ENCODE peak calls at places on chromosomes 16 and 17, in ten cellular contexts. One of them, this sample, is unnamed.

GRCh38 chr17:78284146-78284545 is 52.7 kb downstream of the TMEM235 start:
- DNase-seq in transverse colon: no peak
- DNase-seq in fibroblast of villous mesenchyme: peak; percentile 94
- DNase-seq in fibroblast of mammary gland: peak; percentile 83
- DNase-seq in spleen: no peak
- DNase-seq in heart right ventricle: no peak
- DNase-seq in IMR-90: peak; percentile 63
- DNase-seq in astrocyte: no peak
- DNase-seq in kidney epithelial cell: no peak
- DNase-seq in A549: no peak
- DNase-seq in this sample: no peak

GRCh38 chr16:64880994-64881393 is 240.9 kb downstream of the CDH11 start:
- DNase-seq in fibroblast of mammary gland: peak; percentile 83
- DNase-seq in kidney epithelial cell: peak; percentile 4
- DNase-seq in fibroblast of villous mesenchyme: peak; percentile 31
- DNase-seq in astrocyte: no peak
- DNase-seq in heart right ventricle: no peak
- DNase-seq in IMR-90: peak; percentile 15
- DNase-seq in transverse colon: no peak
- DNase-seq in spleen: no peak
- DNase-seq in A549: no peak
- DNase-seq in this sample: no peak

GRCh38 chr17:17151055-17151454 is 55.1 kb downstream of the PLD6 start:
- DNase-seq in IMR-90: peak; percentile 90
- DNase-seq in fibroblast of mammary gland: peak; percentile 88
- DNase-seq in kidney epithelial cell: peak; percentile 57
- DNase-seq in spleen: no peak
- DNase-seq in A549: peak; percentile 44
- DNase-seq in heart right ventricle: no peak
- DNase-seq in fibroblast of villous mesenchyme: peak; percentile 70
- DNase-seq in transverse colon: no peak
- DNase-seq in astrocyte: peak; percentile 85
- DNase-seq in this sample: peak; percentile 18

GRCh38 chr16:67296422-67296821 is 17.1 kb downstream of the PLEKHG4 start:
- DNase-seq in transverse colon: no peak
- DNase-seq in A549: no peak
- DNase-seq in fibroblast of villous mesenchyme: peak; percentile 84
- DNase-seq in spleen: peak; percentile 35
- DNase-seq in astrocyte: peak; percentile 92
- DNase-seq in heart right ventricle: no peak
- DNase-seq in fibroblast of mammary gland: peak; percentile 80
- DNase-seq in kidney epithelial cell: no peak
- DNase-seq in IMR-90: peak; percentile 92
- DNase-seq in this sample: no peak

GRCh38 chr17:8552582-8553320 is 77.8 kb downstream of the MYH10 start:
- DNase-seq in transverse colon: no peak
- DNase-seq in astrocyte: peak; percentile 29
- DNase-seq in fibroblast of villous mesenchyme: no peak
- DNase-seq in fibroblast of mammary gland: peak; percentile 78
- DNase-seq in kidney epithelial cell: no peak
- DNase-seq in heart right ventricle: no peak
- DNase-seq in spleen: no peak
- DNase-seq in A549: no peak
- DNase-seq in IMR-90: peak; percentile 64
- DNase-seq in this sample: no peak

GRCh38 chr17:30556374-30557332 is 79.4 kb downstream of the GOSR1 start:
- DNase-seq in transverse colon: no peak
- DNase-seq in heart right ventricle: no peak
- DNase-seq in kidney epithelial cell: no peak
- DNase-seq in IMR-90: no peak
- DNase-seq in astrocyte: no peak
- DNase-seq in fibroblast of mammary gland: no peak
- DNase-seq in spleen: no peak
- DNase-seq in fibroblast of villous mesenchyme: no peak
- DNase-seq in A549: no peak
- DNase-seq in this sample: no peak

GRCh38 chr16:3984111-3985060 is 103.9 kb upstream of the CREBBP start:
- DNase-seq in heart right ventricle: no peak
- DNase-seq in spleen: no peak
- DNase-seq in fibroblast of villous mesenchyme: no peak
- DNase-seq in A549: no peak
- DNase-seq in fibroblast of mammary gland: no peak
- DNase-seq in IMR-90: no peak
- DNase-seq in kidney epithelial cell: no peak
- DNase-seq in astrocyte: no peak
- DNase-seq in transverse colon: no peak
- DNase-seq in this sample: no peak

GRCh38 chr16:18983565-18984424 is at the start of gene TMC7:
- DNase-seq in IMR-90: peak; percentile 79
- DNase-seq in fibroblast of mammary gland: peak; percentile 74
- DNase-seq in fibroblast of villous mesenchyme: peak; percentile 77
- DNase-seq in A549: peak; percentile 86
- DNase-seq in spleen: peak; percentile 76
- DNase-seq in transverse colon: peak; percentile 90
- DNase-seq in astrocyte: peak; percentile 69
- DNase-seq in kidney epithelial cell: no peak
- DNase-seq in heart right ventricle: peak; percentile 87
- DNase-seq in this sample: peak; percentile 68

GRCh38 chr17:27384261-27384701 is 72.0 kb upstream of the KSR1 start:
- DNase-seq in astrocyte: peak; percentile 96
- DNase-seq in fibroblast of villous mesenchyme: peak; percentile 54
- DNase-seq in heart right ventricle: peak; percentile 67
- DNase-seq in spleen: no peak
- DNase-seq in transverse colon: peak; percentile 24
- DNase-seq in fibroblast of mammary gland: peak; percentile 92
- DNase-seq in A549: peak; percentile 44
- DNase-seq in IMR-90: peak; percentile 96
- DNase-seq in kidney epithelial cell: peak; percentile 90
- DNase-seq in this sample: peak; percentile 84

GRCh38 chr16:10976663-10977062 is 32.3 kb downstream of the CLEC16A start:
- DNase-seq in astrocyte: no peak
- DNase-seq in fibroblast of villous mesenchyme: peak; percentile 35
- DNase-seq in kidney epithelial cell: no peak
- DNase-seq in heart right ventricle: no peak
- DNase-seq in IMR-90: no peak
- DNase-seq in transverse colon: no peak
- DNase-seq in A549: no peak
- DNase-seq in fibroblast of mammary gland: no peak
- DNase-seq in spleen: no peak
- DNase-seq in this sample: no peak

GRCh38 chr16:11792404-11793260 is 4.4 kb downstream of the ZC3H7A start:
- DNase-seq in fibroblast of mammary gland: no peak
- DNase-seq in astrocyte: no peak
- DNase-seq in kidney epithelial cell: no peak
- DNase-seq in heart right ventricle: no peak
- DNase-seq in fibroblast of villous mesenchyme: no peak
- DNase-seq in A549: no peak
- DNase-seq in spleen: no peak
- DNase-seq in IMR-90: no peak
- DNase-seq in transverse colon: peak; percentile 69
- DNase-seq in this sample: no peak

GRCh38 chr16:11347831-11348230 is 2.6 kb downstream of the RMI2 start:
- DNase-seq in astrocyte: no peak
- DNase-seq in IMR-90: no peak
- DNase-seq in spleen: no peak
- DNase-seq in heart right ventricle: no peak
- DNase-seq in kidney epithelial cell: no peak
- DNase-seq in A549: no peak
- DNase-seq in fibroblast of villous mesenchyme: no peak
- DNase-seq in fibroblast of mammary gland: no peak
- DNase-seq in transverse colon: no peak
- DNase-seq in this sample: no peak

GRCh38 chr17:16880843-16881230 is 91.1 kb downstream of the TNFRSF13B start:
- DNase-seq in fibroblast of mammary gland: no peak
- DNase-seq in fibroblast of villous mesenchyme: no peak
- DNase-seq in IMR-90: no peak
- DNase-seq in spleen: peak; percentile 36
- DNase-seq in heart right ventricle: no peak
- DNase-seq in A549: no peak
- DNase-seq in kidney epithelial cell: no peak
- DNase-seq in transverse colon: no peak
- DNase-seq in astrocyte: no peak
- DNase-seq in this sample: no peak

GRCh38 chr17:44108440-44109311 is 14.8 kb downstream of the HDAC5 start:
- DNase-seq in fibroblast of villous mesenchyme: peak; percentile 96
- DNase-seq in heart right ventricle: peak; percentile 91
- DNase-seq in IMR-90: peak; percentile 98
- DNase-seq in astrocyte: peak; percentile 95
- DNase-seq in fibroblast of mammary gland: peak; percentile 96
- DNase-seq in A549: peak; percentile 96
- DNase-seq in spleen: no peak
- DNase-seq in transverse colon: peak; percentile 79
- DNase-seq in kidney epithelial cell: no peak
- DNase-seq in this sample: peak; percentile 69

GRCh38 chr17:76094046-76094445 is 9.5 kb downstream of the EXOC7 start:
- DNase-seq in heart right ventricle: no peak
- DNase-seq in fibroblast of mammary gland: no peak
- DNase-seq in astrocyte: no peak
- DNase-seq in A549: no peak
- DNase-seq in IMR-90: no peak
- DNase-seq in spleen: peak; percentile 41
- DNase-seq in transverse colon: no peak
- DNase-seq in kidney epithelial cell: no peak
- DNase-seq in fibroblast of villous mesenchyme: no peak
- DNase-seq in this sample: no peak

GRCh38 chr16:52611817-52612673 is 65.1 kb upstream of the TOX3 start:
- DNase-seq in kidney epithelial cell: peak; percentile 38
- DNase-seq in fibroblast of villous mesenchyme: no peak
- DNase-seq in transverse colon: peak; percentile 56
- DNase-seq in astrocyte: no peak
- DNase-seq in heart right ventricle: no peak
- DNase-seq in A549: peak; percentile 18
- DNase-seq in IMR-90: no peak
- DNase-seq in fibroblast of mammary gland: no peak
- DNase-seq in spleen: no peak
- DNase-seq in this sample: no peak

GRCh38 chr17:80294210-80294609 is 33.6 kb downstream of the RNF213 start:
- DNase-seq in astrocyte: no peak
- DNase-seq in kidney epithelial cell: no peak
- DNase-seq in heart right ventricle: no peak
- DNase-seq in fibroblast of villous mesenchyme: no peak
- DNase-seq in A549: no peak
- DNase-seq in fibroblast of mammary gland: no peak
- DNase-seq in transverse colon: peak; percentile 20
- DNase-seq in IMR-90: no peak
- DNase-seq in spleen: peak; percentile 58
- DNase-seq in this sample: no peak

GRCh38 chr17:80981062-80981902 is 10.4 kb upstream of the CHMP6 start:
- DNase-seq in transverse colon: no peak
- DNase-seq in spleen: peak; percentile 82
- DNase-seq in A549: no peak
- DNase-seq in fibroblast of villous mesenchyme: no peak
- DNase-seq in astrocyte: no peak
- DNase-seq in heart right ventricle: no peak
- DNase-seq in IMR-90: no peak
- DNase-seq in kidney epithelial cell: no peak
- DNase-seq in fibroblast of mammary gland: no peak
- DNase-seq in this sample: no peak

GRCh38 chr17:7191571-7192270 is 12.6 kb upstream of the ASGR1 start:
- DNase-seq in transverse colon: no peak
- DNase-seq in fibroblast of mammary gland: peak; percentile 37
- DNase-seq in A549: peak; percentile 82
- DNase-seq in fibroblast of villous mesenchyme: no peak
- DNase-seq in kidney epithelial cell: no peak
- DNase-seq in spleen: no peak
- DNase-seq in IMR-90: peak; percentile 31
- DNase-seq in astrocyte: no peak
- DNase-seq in heart right ventricle: peak; percentile 63
- DNase-seq in this sample: no peak

GRCh38 chr16:4511441-4512082 is 27.0 kb downstream of the CDIP1 start:
- DNase-seq in IMR-90: peak; percentile 39
- DNase-seq in heart right ventricle: peak; percentile 54
- DNase-seq in kidney epithelial cell: no peak
- DNase-seq in transverse colon: peak; percentile 56
- DNase-seq in spleen: peak; percentile 73
- DNase-seq in astrocyte: no peak
- DNase-seq in fibroblast of villous mesenchyme: no peak
- DNase-seq in fibroblast of mammary gland: peak; percentile 31
- DNase-seq in A549: peak; percentile 80
- DNase-seq in this sample: no peak

GRCh38 chr17:64240261-64240740 is 22.8 kb downstream of the TEX2 start:
- DNase-seq in A549: no peak
- DNase-seq in heart right ventricle: no peak
- DNase-seq in astrocyte: no peak
- DNase-seq in transverse colon: no peak
- DNase-seq in spleen: no peak
- DNase-seq in IMR-90: peak; percentile 21
- DNase-seq in kidney epithelial cell: no peak
- DNase-seq in fibroblast of mammary gland: no peak
- DNase-seq in fibroblast of villous mesenchyme: no peak
- DNase-seq in this sample: no peak

GRCh38 chr17:29111816-29112499 is 68.2 kb downstream of the MYO18A start:
- DNase-seq in IMR-90: peak; percentile 55
- DNase-seq in A549: peak; percentile 73
- DNase-seq in transverse colon: peak; percentile 68
- DNase-seq in fibroblast of villous mesenchyme: peak; percentile 58
- DNase-seq in kidney epithelial cell: no peak
- DNase-seq in heart right ventricle: peak; percentile 65
- DNase-seq in spleen: peak; percentile 90
- DNase-seq in astrocyte: no peak
- DNase-seq in fibroblast of mammary gland: peak; percentile 56
- DNase-seq in this sample: no peak
- TF ChIP-seq CTCF in IMR-90: peak; percentile 85
- TF ChIP-seq CTCF in A549: peak; percentile 89
- TF ChIP-seq CTCF in transverse colon: peak; percentile 89
- TF ChIP-seq CTCF in fibroblast of villous mesenchyme: peak; percentile 98
- TF ChIP-seq CTCF in kidney epithelial cell: peak; percentile 99
- TF ChIP-seq CTCF in heart right ventricle: peak; percentile 92
- TF ChIP-seq CTCF in spleen: peak; percentile 65
- TF ChIP-seq CTCF in astrocyte: peak; percentile 84
- TF ChIP-seq CTCF in fibroblast of mammary gland: peak; percentile 91
- TF ChIP-seq CTCF in this sample: peak; percentile 98

GRCh38 chr17:49616086-49616485 is 40.4 kb downstream of the NXPH3 start:
- DNase-seq in transverse colon: no peak
- DNase-seq in IMR-90: no peak
- DNase-seq in astrocyte: no peak
- DNase-seq in A549: peak; percentile 31
- DNase-seq in kidney epithelial cell: no peak
- DNase-seq in spleen: no peak
- DNase-seq in fibroblast of mammary gland: peak; percentile 22
- DNase-seq in fibroblast of villous mesenchyme: no peak
- DNase-seq in heart right ventricle: no peak
- DNase-seq in this sample: no peak
- TF ChIP-seq CTCF in transverse colon: peak; percentile 4
- TF ChIP-seq CTCF in IMR-90: peak; percentile 23
- TF ChIP-seq CTCF in astrocyte: no peak
- TF ChIP-seq CTCF in A549: no peak
- TF ChIP-seq CTCF in kidney epithelial cell: no peak
- TF ChIP-seq CTCF in spleen: no peak
- TF ChIP-seq CTCF in fibroblast of mammary gland: peak; percentile 24
- TF ChIP-seq CTCF in fibroblast of villous mesenchyme: peak; percentile 45
- TF ChIP-seq CTCF in heart right ventricle: peak; percentile 46
- TF ChIP-seq CTCF in this sample: peak; percentile 17

GRCh38 chr16:85473909-85474640 is 139.0 kb upstream of the GSE1 start:
- DNase-seq in heart right ventricle: no peak
- DNase-seq in A549: no peak
- DNase-seq in spleen: no peak
- DNase-seq in IMR-90: no peak
- DNase-seq in fibroblast of villous mesenchyme: peak; percentile 43
- DNase-seq in kidney epithelial cell: no peak
- DNase-seq in astrocyte: no peak
- DNase-seq in fibroblast of mammary gland: peak; percentile 12
- DNase-seq in transverse colon: no peak
- DNase-seq in this sample: no peak
- TF ChIP-seq CTCF in heart right ventricle: no peak
- TF ChIP-seq CTCF in A549: no peak
- TF ChIP-seq CTCF in spleen: no peak
- TF ChIP-seq CTCF in IMR-90: no peak
- TF ChIP-seq CTCF in fibroblast of villous mesenchyme: no peak
- TF ChIP-seq CTCF in kidney epithelial cell: no peak
- TF ChIP-seq CTCF in astrocyte: no peak
- TF ChIP-seq CTCF in fibroblast of mammary gland: no peak
- TF ChIP-seq CTCF in transverse colon: no peak
- TF ChIP-seq CTCF in this sample: no peak

GRCh38 chr16:56041556-56042140 is 149.6 kb upstream of the GNAO1 start:
- DNase-seq in transverse colon: peak; percentile 14
- DNase-seq in fibroblast of mammary gland: no peak
- DNase-seq in fibroblast of villous mesenchyme: no peak
- DNase-seq in kidney epithelial cell: no peak
- DNase-seq in spleen: no peak
- DNase-seq in IMR-90: no peak
- DNase-seq in heart right ventricle: peak; percentile 15
- DNase-seq in A549: peak; percentile 6
- DNase-seq in astrocyte: no peak
- DNase-seq in this sample: no peak
- TF ChIP-seq CTCF in transverse colon: peak; percentile 7
- TF ChIP-seq CTCF in fibroblast of mammary gland: no peak
- TF ChIP-seq CTCF in fibroblast of villous mesenchyme: no peak
- TF ChIP-seq CTCF in kidney epithelial cell: peak; percentile 29
- TF ChIP-seq CTCF in spleen: no peak
- TF ChIP-seq CTCF in IMR-90: peak; percentile 11
- TF ChIP-seq CTCF in heart right ventricle: peak; percentile 59
- TF ChIP-seq CTCF in A549: no peak
- TF ChIP-seq CTCF in astrocyte: no peak
- TF ChIP-seq CTCF in this sample: no peak